ENCODE peak calls at places on chromosome 20, in four cellular contexts. X is pancreas, C is left ventricle myocardium inferior, M is body of pancreas. W is an unnamed sample.

GRCh38 chr20:49906101-49906604 is 9.2 kb downstream of the SPATA2 start:
- DNase-seq in X (peak; percentile 63), C (no peak), M (no peak), W (no peak)

GRCh38 chr20:46835418-46835817 is 59.2 kb upstream of the EYA2 start:
- DNase-seq in X (no peak), C (no peak), M (no peak), W (no peak)

GRCh38 chr20:49690899-49691620 is 22.6 kb downstream of the B4GALT5 start:
- DNase-seq in X (peak; percentile 60), C (no peak), M (peak; percentile 92), W (no peak)

GRCh38 chr20:4187147-4187546 is 171.8 kb upstream of the RNF24 start:
- DNase-seq in X (no peak), C (no peak), M (no peak), W (no peak)

GRCh38 chr20:5230544-5230943 is 86.2 kb downstream of the PROKR2 start:
- DNase-seq in X (no peak), C (no peak), M (no peak), W (no peak)

GRCh38 chr20:61061981-61062380 is 190.1 kb upstream of the CDH4 start:
- DNase-seq in X (no peak), C (no peak), M (no peak), W (no peak)

GRCh38 chr20:33394718-33395117 is 6.6 kb downstream of the CDK5RAP1 start:
- DNase-seq in X (no peak), C (no peak), M (peak; percentile 25), W (no peak)

GRCh38 chr20:25858495-25859425 is 162.1 kb upstream of the ZNF337 start:
- DNase-seq in X (peak; percentile 48), C (no peak), M (no peak), W (no peak)

GRCh38 chr20:16444056-16444777 is 129.0 kb downstream of the KIF16B start:
- DNase-seq in X (no peak), C (no peak), M (peak; percentile 18), W (no peak)

GRCh38 chr20:56247954-56248782 is at the start of gene MC3R:
- DNase-seq in X (peak; percentile 80), C (no peak), M (peak; percentile 73), W (peak; percentile 38)

GRCh38 chr20:23318347-23318746 is 32.2 kb upstream of the NXT1 start:
- DNase-seq in X (no peak), C (no peak), M (no peak), W (no peak)

GRCh38 chr20:29878281-29878741 is 1379.2 kb upstream of the DEFB115 start:
- DNase-seq in X (peak; percentile 82), C (no peak), M (peak; percentile 15), W (peak; percentile 9)

GRCh38 chr20:24779166-24779565 is 169.9 kb upstream of the CST7 start:
- DNase-seq in X (peak; percentile 10), C (no peak), M (peak; percentile 2), W (no peak)

GRCh38 chr20:24206995-24207394 is 218.4 kb upstream of the GGTLC1 start:
- DNase-seq in X (no peak), C (no peak), M (no peak), W (no peak)

DNA sequence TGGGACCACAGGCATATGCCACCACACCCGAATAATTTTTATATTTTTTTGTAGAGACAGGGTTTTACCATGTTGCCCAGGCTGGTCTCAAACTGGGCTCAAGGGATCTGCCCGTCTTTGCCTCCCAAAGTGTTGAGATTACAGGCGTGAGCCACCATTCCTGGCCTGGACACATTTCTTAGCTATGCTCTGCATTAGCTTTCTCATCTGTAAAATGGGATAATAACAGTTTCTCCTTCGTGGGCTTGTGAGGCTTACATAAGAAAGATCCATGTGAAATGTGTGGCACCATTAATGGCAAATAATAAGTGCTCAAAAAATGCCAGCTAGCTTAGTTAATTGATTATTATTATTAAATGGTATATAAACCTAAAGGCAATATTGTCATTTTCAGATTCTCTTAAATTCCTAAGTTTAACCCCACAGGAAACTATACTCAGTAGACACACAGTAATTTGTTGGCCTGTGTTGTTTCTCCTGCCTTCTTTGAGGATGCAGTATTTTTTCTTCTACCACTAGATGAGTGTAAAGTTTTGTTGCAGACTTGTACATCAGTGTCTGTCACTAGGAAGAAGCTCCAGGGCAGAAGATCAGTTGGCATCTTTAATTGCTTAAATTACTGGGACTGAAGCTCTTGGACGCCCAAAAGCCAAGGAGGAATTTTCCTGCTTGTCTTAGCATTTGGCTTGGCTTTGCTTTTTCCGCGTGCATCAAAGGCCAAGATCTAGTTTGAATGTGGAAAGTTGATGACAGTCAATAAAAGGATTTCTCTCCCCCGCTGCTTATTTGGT is 162.3 kb upstream of the ZNF217 start:
- DNase-seq in X (no peak), C (no peak), M (no peak), W (no peak)
- TF ChIP-seq CTCF in X (no peak), C (no peak), M (no peak), W (no peak)

DNA sequence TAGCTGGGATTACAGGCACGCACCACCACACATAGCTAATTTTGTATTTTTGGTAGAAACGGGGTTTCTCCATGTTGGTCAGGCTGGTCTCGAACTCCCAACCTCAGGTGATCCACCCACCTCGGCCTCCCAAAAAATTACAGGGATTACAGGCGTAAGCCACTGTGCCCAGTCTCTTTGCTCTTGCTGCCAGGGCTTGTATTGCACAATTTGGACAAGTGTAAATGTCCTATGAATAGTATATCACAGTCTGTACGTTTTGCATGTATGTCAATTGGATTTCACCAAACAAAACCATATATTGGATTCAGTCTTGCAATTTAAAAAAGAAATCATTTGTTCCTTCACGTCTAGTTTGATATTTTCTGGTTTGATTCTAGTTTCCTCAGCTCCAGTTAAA is 2.1 kb upstream of the DOK5 start:
- DNase-seq in X (no peak), C (no peak), M (no peak), W (no peak)
- H3K4me1 ChIP-seq in X (peaks cover 4% of the 10 kb centered on the region), C (peaks cover 40% of the 10 kb centered on the region), M (peaks cover 16% of the 10 kb centered on the region), W (no peaks in the 10 kb centered on the region)

GRCh38 chr20:21698494-21699215 is 6.8 kb upstream of the PAX1 start:
- DNase-seq in X (no peak), C (no peak), M (no peak), W (no peak)

GRCh38 chr20:21699216-21699508 is 6.3 kb upstream of the PAX1 start:
- DNase-seq in X (no peak), C (no peak), M (no peak), W (no peak)

GRCh38 chr20:21693322-21693721 is 12.1 kb upstream of the PAX1 start:
- DNase-seq in X (no peak), C (no peak), M (no peak), W (no peak)
- TF ChIP-seq CTCF in X (no peak), C (no peak), M (no peak), W (no peak)

GRCh38 chr20:32111763-32112162 is 2.2 kb downstream of the TM9SF4 start:
- DNase-seq in X (no peak), C (no peak), M (no peak), W (no peak)
- H3K4me1 ChIP-seq in X (peaks cover 18% of the 10 kb centered on the region), C (peaks cover 72% of the 10 kb centered on the region), M (peaks cover 48% of the 10 kb centered on the region), W (peaks cover 32% of the 10 kb centered on the region)

GRCh38 chr20:62735331-62735821 is 26.7 kb downstream of the NTSR1 start:
- DNase-seq in X (peak; percentile 47), C (no peak), M (peak; percentile 2), W (peak; percentile 5)
- TF ChIP-seq CTCF in X (no peak), C (no peak), M (no peak), W (no peak)

GRCh38 chr20:44478188-44478587 is 2.5 kb downstream of the TTPAL start:
- DNase-seq in X (no peak), C (no peak), M (no peak), W (no peak)
- H3K4me1 ChIP-seq in X (peaks cover 3% of the 10 kb centered on the region), C (peaks cover 21% of the 10 kb centered on the region), M (peaks cover 17% of the 10 kb centered on the region), W (peaks cover 16% of the 10 kb centered on the region)

DNA sequence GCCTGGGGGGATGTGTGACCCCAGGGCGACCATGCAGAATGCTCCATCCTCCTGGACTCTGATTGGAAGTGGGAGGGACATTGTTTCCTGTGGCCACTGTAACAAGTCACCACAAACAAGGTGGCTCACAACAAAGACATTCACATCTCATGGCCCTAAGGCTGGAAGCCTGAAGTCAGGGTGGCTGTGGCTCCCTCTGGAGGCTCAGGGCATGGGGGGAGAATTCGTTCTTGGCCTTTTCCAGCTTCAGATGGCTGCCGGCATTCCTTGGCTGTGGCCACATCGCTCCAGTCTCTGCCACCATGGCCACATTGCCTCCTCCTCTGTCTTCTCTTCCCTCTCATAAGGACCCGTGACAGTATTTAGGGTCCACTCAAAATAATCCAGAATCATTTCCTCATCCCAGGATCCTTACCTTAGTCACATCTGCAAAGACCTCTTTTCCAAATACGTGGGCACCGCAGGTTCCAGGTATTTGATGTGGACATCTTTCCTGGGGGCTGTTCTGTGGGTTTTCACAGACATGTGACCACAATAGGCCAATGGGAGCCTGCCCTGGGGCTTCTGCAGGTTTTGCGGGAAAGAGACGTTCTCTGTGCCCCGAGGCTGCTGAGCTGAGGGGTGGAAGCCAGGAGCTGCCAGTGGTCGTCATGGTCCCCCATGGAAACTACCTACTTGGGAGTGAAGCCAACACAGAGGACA is 249.3 kb downstream of the PREX1 start:
- DNase-seq in X (no peak), C (no peak), M (no peak), W (no peak)
- TF ChIP-seq CTCF in X (no peak), C (no peak), M (no peak), W (no peak)

DNA sequence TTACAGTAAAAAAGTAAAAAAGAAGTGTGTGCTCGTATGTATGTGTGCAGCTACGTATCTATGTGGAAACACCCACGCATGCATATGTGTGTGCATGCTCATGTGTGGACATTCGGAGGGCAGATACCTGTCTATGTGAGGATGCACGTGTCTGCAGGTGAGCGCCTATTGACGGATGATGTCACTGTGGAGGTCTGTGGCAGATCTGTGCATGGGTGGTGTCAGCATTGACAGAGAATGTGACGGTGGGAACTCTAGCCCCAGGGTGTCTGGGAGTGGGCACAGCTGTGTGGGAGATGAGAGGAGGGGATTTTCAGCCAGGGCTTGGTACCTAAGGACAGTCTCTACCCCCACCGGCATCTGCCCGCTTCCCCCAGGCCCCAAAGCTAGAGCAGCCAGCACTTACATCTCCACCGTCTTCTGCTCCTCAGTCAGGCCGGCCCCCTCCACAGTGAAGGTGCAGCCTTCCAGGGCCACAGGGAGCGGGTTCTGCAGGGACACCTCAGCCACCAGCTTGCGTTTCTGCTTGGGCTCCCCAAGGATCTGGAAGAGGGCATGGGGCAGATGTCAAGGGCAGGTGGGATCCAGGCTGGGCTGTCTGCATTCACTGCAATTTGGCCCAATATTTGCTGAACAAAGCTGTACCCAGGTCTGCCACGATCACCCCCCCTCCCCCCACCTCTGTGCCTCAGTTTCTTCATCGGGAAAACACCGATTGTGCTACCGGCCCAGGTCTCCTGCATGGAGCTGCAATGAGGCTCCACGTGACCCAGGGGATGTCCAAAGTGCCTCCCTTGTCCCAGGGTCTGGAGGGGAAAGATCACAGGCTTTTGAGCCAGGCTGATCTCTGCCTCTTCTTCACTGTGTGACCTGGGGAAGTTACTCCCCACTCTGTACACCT is 34.1 kb downstream of the TGM2 start:
- DNase-seq in X (peak; percentile 41), C (no peak), M (no peak), W (no peak)
- H3K4me1 ChIP-seq in X (peaks cover 18% of the 10 kb centered on the region), C (peaks cover 75% of the 10 kb centered on the region), M (peaks cover 23% of the 10 kb centered on the region), W (peaks cover 12% of the 10 kb centered on the region)

W was measured in transverse colon.